ENCODE peak calls at places on chromosomes 12 and 14, in ten cellular contexts. One of them, this sample, is unnamed.

GRCh38 chr14:96181188-96181762 is 23.4 kb upstream of the BDKRB2 start:
- DNase-seq in body of pancreas: no peak
- DNase-seq in activated T-cell treated with anti-CD3 and anti-CD28 coated beads, Interleukin-2, amount 50 U/mL, for 1 hour: no peak
- DNase-seq in osteoblast: no peak
- DNase-seq in stimulated activated CD4-positive, alpha-beta T cell treated with anti-CD3 and anti-CD28 coated beads, Interleukin-4, amount 100 ng/mL, for 1 hour: no peak
- DNase-seq in iPS-NIHi11: no peak
- DNase-seq in NCI-H2081 treated with DMSO at 0.1 percent for 48 hours: no peak
- DNase-seq in central memory CD8-positive, alpha-beta T cell: no peak
- DNase-seq in PC-3: no peak
- DNase-seq in T-cell: no peak
- DNase-seq in this sample: no peak

GRCh38 chr12:125873031-125873430 is 807.8 kb downstream of the AACS start:
- DNase-seq in T-cell: no peak
- DNase-seq in central memory CD8-positive, alpha-beta T cell: no peak
- DNase-seq in activated T-cell treated with anti-CD3 and anti-CD28 coated beads, Interleukin-2, amount 50 U/mL, for 1 hour: no peak
- DNase-seq in stimulated activated CD4-positive, alpha-beta T cell treated with anti-CD3 and anti-CD28 coated beads, Interleukin-4, amount 100 ng/mL, for 1 hour: no peak
- DNase-seq in osteoblast: no peak
- DNase-seq in NCI-H2081 treated with DMSO at 0.1 percent for 48 hours: no peak
- DNase-seq in PC-3: no peak
- DNase-seq in body of pancreas: no peak
- DNase-seq in iPS-NIHi11: no peak
- DNase-seq in this sample: no peak

GRCh38 chr12:116282371-116283286 is 5.1 kb upstream of the MED13L start:
- DNase-seq in iPS-NIHi11: no peak
- DNase-seq in NCI-H2081 treated with DMSO at 0.1 percent for 48 hours: no peak
- DNase-seq in central memory CD8-positive, alpha-beta T cell: no peak
- DNase-seq in body of pancreas: no peak
- DNase-seq in osteoblast: peak; percentile 71
- DNase-seq in stimulated activated CD4-positive, alpha-beta T cell treated with anti-CD3 and anti-CD28 coated beads, Interleukin-4, amount 100 ng/mL, for 1 hour: no peak
- DNase-seq in T-cell: no peak
- DNase-seq in PC-3: no peak
- DNase-seq in activated T-cell treated with anti-CD3 and anti-CD28 coated beads, Interleukin-2, amount 50 U/mL, for 1 hour: no peak
- DNase-seq in this sample: no peak

GRCh38 chr12:109744026-109744425 is 30.4 kb downstream of the FAM222A start:
- DNase-seq in central memory CD8-positive, alpha-beta T cell: no peak
- DNase-seq in T-cell: no peak
- DNase-seq in PC-3: no peak
- DNase-seq in stimulated activated CD4-positive, alpha-beta T cell treated with anti-CD3 and anti-CD28 coated beads, Interleukin-4, amount 100 ng/mL, for 1 hour: no peak
- DNase-seq in NCI-H2081 treated with DMSO at 0.1 percent for 48 hours: no peak
- DNase-seq in iPS-NIHi11: no peak
- DNase-seq in body of pancreas: peak; percentile 4
- DNase-seq in activated T-cell treated with anti-CD3 and anti-CD28 coated beads, Interleukin-2, amount 50 U/mL, for 1 hour: no peak
- DNase-seq in osteoblast: peak; percentile 26
- DNase-seq in this sample: no peak

GRCh38 chr12:8081228-8081920 is 700 bp upstream of the NECAP1 start:
- DNase-seq in body of pancreas: peak; percentile 40
- DNase-seq in stimulated activated CD4-positive, alpha-beta T cell treated with anti-CD3 and anti-CD28 coated beads, Interleukin-4, amount 100 ng/mL, for 1 hour: peak; percentile 14
- DNase-seq in T-cell: peak; percentile 11
- DNase-seq in osteoblast: no peak
- DNase-seq in iPS-NIHi11: no peak
- DNase-seq in NCI-H2081 treated with DMSO at 0.1 percent for 48 hours: no peak
- DNase-seq in activated T-cell treated with anti-CD3 and anti-CD28 coated beads, Interleukin-2, amount 50 U/mL, for 1 hour: peak; percentile 48
- DNase-seq in PC-3: no peak
- DNase-seq in central memory CD8-positive, alpha-beta T cell: no peak
- DNase-seq in this sample: no peak

GRCh38 chr12:124506145-124506831 is 61.1 kb downstream of the NCOR2 start:
- DNase-seq in NCI-H2081 treated with DMSO at 0.1 percent for 48 hours: peak; percentile 31
- DNase-seq in iPS-NIHi11: no peak
- DNase-seq in osteoblast: no peak
- DNase-seq in T-cell: no peak
- DNase-seq in PC-3: peak; percentile 15
- DNase-seq in body of pancreas: peak; percentile 77
- DNase-seq in stimulated activated CD4-positive, alpha-beta T cell treated with anti-CD3 and anti-CD28 coated beads, Interleukin-4, amount 100 ng/mL, for 1 hour: no peak
- DNase-seq in activated T-cell treated with anti-CD3 and anti-CD28 coated beads, Interleukin-2, amount 50 U/mL, for 1 hour: no peak
- DNase-seq in central memory CD8-positive, alpha-beta T cell: no peak
- DNase-seq in this sample: no peak

GRCh38 chr12:127257366-127257935 is 1009.5 kb upstream of the TMEM132C start:
- DNase-seq in activated T-cell treated with anti-CD3 and anti-CD28 coated beads, Interleukin-2, amount 50 U/mL, for 1 hour: no peak
- DNase-seq in central memory CD8-positive, alpha-beta T cell: no peak
- DNase-seq in stimulated activated CD4-positive, alpha-beta T cell treated with anti-CD3 and anti-CD28 coated beads, Interleukin-4, amount 100 ng/mL, for 1 hour: no peak
- DNase-seq in osteoblast: no peak
- DNase-seq in iPS-NIHi11: no peak
- DNase-seq in body of pancreas: no peak
- DNase-seq in PC-3: peak; percentile 50
- DNase-seq in NCI-H2081 treated with DMSO at 0.1 percent for 48 hours: no peak
- DNase-seq in T-cell: no peak
- DNase-seq in this sample: no peak

GRCh38 chr14:93035917-93036651 is 79.6 kb downstream of the ITPK1 start:
- DNase-seq in iPS-NIHi11: no peak
- DNase-seq in T-cell: peak; percentile 15
- DNase-seq in osteoblast: peak; percentile 93
- DNase-seq in NCI-H2081 treated with DMSO at 0.1 percent for 48 hours: no peak
- DNase-seq in central memory CD8-positive, alpha-beta T cell: peak; percentile 34
- DNase-seq in activated T-cell treated with anti-CD3 and anti-CD28 coated beads, Interleukin-2, amount 50 U/mL, for 1 hour: no peak
- DNase-seq in stimulated activated CD4-positive, alpha-beta T cell treated with anti-CD3 and anti-CD28 coated beads, Interleukin-4, amount 100 ng/mL, for 1 hour: no peak
- DNase-seq in PC-3: peak; percentile 39
- DNase-seq in body of pancreas: peak; percentile 28
- DNase-seq in this sample: no peak

GRCh38 chr14:101049511-101049910 is 146.0 kb upstream of the RTL1 start:
- DNase-seq in PC-3: no peak
- DNase-seq in T-cell: no peak
- DNase-seq in iPS-NIHi11: no peak
- DNase-seq in activated T-cell treated with anti-CD3 and anti-CD28 coated beads, Interleukin-2, amount 50 U/mL, for 1 hour: no peak
- DNase-seq in stimulated activated CD4-positive, alpha-beta T cell treated with anti-CD3 and anti-CD28 coated beads, Interleukin-4, amount 100 ng/mL, for 1 hour: no peak
- DNase-seq in NCI-H2081 treated with DMSO at 0.1 percent for 48 hours: no peak
- DNase-seq in body of pancreas: no peak
- DNase-seq in osteoblast: no peak
- DNase-seq in central memory CD8-positive, alpha-beta T cell: no peak
- DNase-seq in this sample: no peak

GRCh38 chr12:112151766-112152541 is 26.6 kb downstream of the TRAFD1 start:
- DNase-seq in iPS-NIHi11: no peak
- DNase-seq in osteoblast: no peak
- DNase-seq in NCI-H2081 treated with DMSO at 0.1 percent for 48 hours: no peak
- DNase-seq in stimulated activated CD4-positive, alpha-beta T cell treated with anti-CD3 and anti-CD28 coated beads, Interleukin-4, amount 100 ng/mL, for 1 hour: no peak
- DNase-seq in activated T-cell treated with anti-CD3 and anti-CD28 coated beads, Interleukin-2, amount 50 U/mL, for 1 hour: no peak
- DNase-seq in PC-3: no peak
- DNase-seq in central memory CD8-positive, alpha-beta T cell: no peak
- DNase-seq in body of pancreas: no peak
- DNase-seq in T-cell: no peak
- DNase-seq in this sample: no peak

GRCh38 chr12:10285919-10286318 is 21.8 kb upstream of the KLRD1 start:
- DNase-seq in NCI-H2081 treated with DMSO at 0.1 percent for 48 hours: no peak
- DNase-seq in osteoblast: no peak
- DNase-seq in T-cell: no peak
- DNase-seq in PC-3: no peak
- DNase-seq in iPS-NIHi11: no peak
- DNase-seq in stimulated activated CD4-positive, alpha-beta T cell treated with anti-CD3 and anti-CD28 coated beads, Interleukin-4, amount 100 ng/mL, for 1 hour: no peak
- DNase-seq in activated T-cell treated with anti-CD3 and anti-CD28 coated beads, Interleukin-2, amount 50 U/mL, for 1 hour: no peak
- DNase-seq in central memory CD8-positive, alpha-beta T cell: no peak
- DNase-seq in body of pancreas: no peak
- DNase-seq in this sample: no peak

GRCh38 chr12:112170376-112170775 is 45.0 kb downstream of the TRAFD1 start:
- DNase-seq in T-cell: no peak
- DNase-seq in body of pancreas: no peak
- DNase-seq in PC-3: peak; percentile 44
- DNase-seq in iPS-NIHi11: peak; percentile 59
- DNase-seq in osteoblast: peak; percentile 96
- DNase-seq in NCI-H2081 treated with DMSO at 0.1 percent for 48 hours: no peak
- DNase-seq in activated T-cell treated with anti-CD3 and anti-CD28 coated beads, Interleukin-2, amount 50 U/mL, for 1 hour: peak; percentile 29
- DNase-seq in stimulated activated CD4-positive, alpha-beta T cell treated with anti-CD3 and anti-CD28 coated beads, Interleukin-4, amount 100 ng/mL, for 1 hour: peak; percentile 32
- DNase-seq in central memory CD8-positive, alpha-beta T cell: no peak
- DNase-seq in this sample: no peak

GRCh38 chr14:100608586-100609330 is 21.5 kb upstream of the BEGAIN start:
- DNase-seq in osteoblast: peak; percentile 55
- DNase-seq in activated T-cell treated with anti-CD3 and anti-CD28 coated beads, Interleukin-2, amount 50 U/mL, for 1 hour: peak; percentile 5
- DNase-seq in iPS-NIHi11: no peak
- DNase-seq in PC-3: no peak
- DNase-seq in body of pancreas: no peak
- DNase-seq in NCI-H2081 treated with DMSO at 0.1 percent for 48 hours: no peak
- DNase-seq in T-cell: no peak
- DNase-seq in stimulated activated CD4-positive, alpha-beta T cell treated with anti-CD3 and anti-CD28 coated beads, Interleukin-4, amount 100 ng/mL, for 1 hour: no peak
- DNase-seq in central memory CD8-positive, alpha-beta T cell: no peak
- DNase-seq in this sample: no peak

GRCh38 chr12:50764861-50765324 is 992 bp downstream of the ATF1 start:
- DNase-seq in activated T-cell treated with anti-CD3 and anti-CD28 coated beads, Interleukin-2, amount 50 U/mL, for 1 hour: no peak
- DNase-seq in stimulated activated CD4-positive, alpha-beta T cell treated with anti-CD3 and anti-CD28 coated beads, Interleukin-4, amount 100 ng/mL, for 1 hour: no peak
- DNase-seq in iPS-NIHi11: no peak
- DNase-seq in T-cell: peak; percentile 34
- DNase-seq in central memory CD8-positive, alpha-beta T cell: no peak
- DNase-seq in body of pancreas: peak; percentile 26
- DNase-seq in NCI-H2081 treated with DMSO at 0.1 percent for 48 hours: no peak
- DNase-seq in PC-3: peak; percentile 45
- DNase-seq in osteoblast: peak; percentile 78
- DNase-seq in this sample: no peak

GRCh38 chr14:72740504-72740961 is 153.4 kb downstream of the DPF3 start:
- DNase-seq in central memory CD8-positive, alpha-beta T cell: no peak
- DNase-seq in stimulated activated CD4-positive, alpha-beta T cell treated with anti-CD3 and anti-CD28 coated beads, Interleukin-4, amount 100 ng/mL, for 1 hour: no peak
- DNase-seq in osteoblast: peak; percentile 29
- DNase-seq in NCI-H2081 treated with DMSO at 0.1 percent for 48 hours: no peak
- DNase-seq in activated T-cell treated with anti-CD3 and anti-CD28 coated beads, Interleukin-2, amount 50 U/mL, for 1 hour: no peak
- DNase-seq in PC-3: no peak
- DNase-seq in iPS-NIHi11: no peak
- DNase-seq in T-cell: no peak
- DNase-seq in body of pancreas: no peak
- DNase-seq in this sample: no peak

GRCh38 chr12:71688961-71689570 is 3.2 kb downstream of the TMEM19 start:
- DNase-seq in iPS-NIHi11: no peak
- DNase-seq in T-cell: no peak
- DNase-seq in body of pancreas: no peak
- DNase-seq in activated T-cell treated with anti-CD3 and anti-CD28 coated beads, Interleukin-2, amount 50 U/mL, for 1 hour: no peak
- DNase-seq in central memory CD8-positive, alpha-beta T cell: no peak
- DNase-seq in NCI-H2081 treated with DMSO at 0.1 percent for 48 hours: no peak
- DNase-seq in osteoblast: no peak
- DNase-seq in PC-3: no peak
- DNase-seq in stimulated activated CD4-positive, alpha-beta T cell treated with anti-CD3 and anti-CD28 coated beads, Interleukin-4, amount 100 ng/mL, for 1 hour: no peak
- DNase-seq in this sample: no peak

GRCh38 chr12:26612203-26612602 is 220.8 kb downstream of the ITPR2 start:
- DNase-seq in activated T-cell treated with anti-CD3 and anti-CD28 coated beads, Interleukin-2, amount 50 U/mL, for 1 hour: no peak
- DNase-seq in osteoblast: no peak
- DNase-seq in central memory CD8-positive, alpha-beta T cell: no peak
- DNase-seq in body of pancreas: no peak
- DNase-seq in PC-3: no peak
- DNase-seq in T-cell: no peak
- DNase-seq in NCI-H2081 treated with DMSO at 0.1 percent for 48 hours: no peak
- DNase-seq in iPS-NIHi11: no peak
- DNase-seq in stimulated activated CD4-positive, alpha-beta T cell treated with anti-CD3 and anti-CD28 coated beads, Interleukin-4, amount 100 ng/mL, for 1 hour: no peak
- DNase-seq in this sample: no peak

GRCh38 chr12:67482751-67483661 is 165.5 kb upstream of the DYRK2 start:
- DNase-seq in T-cell: peak; percentile 90
- DNase-seq in stimulated activated CD4-positive, alpha-beta T cell treated with anti-CD3 and anti-CD28 coated beads, Interleukin-4, amount 100 ng/mL, for 1 hour: peak; percentile 48
- DNase-seq in iPS-NIHi11: no peak
- DNase-seq in central memory CD8-positive, alpha-beta T cell: peak; percentile 66
- DNase-seq in activated T-cell treated with anti-CD3 and anti-CD28 coated beads, Interleukin-2, amount 50 U/mL, for 1 hour: peak; percentile 69
- DNase-seq in body of pancreas: peak; percentile 66
- DNase-seq in osteoblast: peak; percentile 73
- DNase-seq in PC-3: peak; percentile 70
- DNase-seq in NCI-H2081 treated with DMSO at 0.1 percent for 48 hours: peak; percentile 11
- DNase-seq in this sample: no peak

GRCh38 chr14:83976223-83976770 is 1553.6 kb upstream of the FLRT2 start:
- DNase-seq in central memory CD8-positive, alpha-beta T cell: no peak
- DNase-seq in activated T-cell treated with anti-CD3 and anti-CD28 coated beads, Interleukin-2, amount 50 U/mL, for 1 hour: no peak
- DNase-seq in body of pancreas: no peak
- DNase-seq in NCI-H2081 treated with DMSO at 0.1 percent for 48 hours: no peak
- DNase-seq in osteoblast: no peak
- DNase-seq in iPS-NIHi11: no peak
- DNase-seq in stimulated activated CD4-positive, alpha-beta T cell treated with anti-CD3 and anti-CD28 coated beads, Interleukin-4, amount 100 ng/mL, for 1 hour: no peak
- DNase-seq in PC-3: no peak
- DNase-seq in T-cell: no peak
- DNase-seq in this sample: no peak

GRCh38 chr14:81637639-81638038 is 104.0 kb upstream of the SEL1L start:
- DNase-seq in osteoblast: no peak
- DNase-seq in activated T-cell treated with anti-CD3 and anti-CD28 coated beads, Interleukin-2, amount 50 U/mL, for 1 hour: no peak
- DNase-seq in stimulated activated CD4-positive, alpha-beta T cell treated with anti-CD3 and anti-CD28 coated beads, Interleukin-4, amount 100 ng/mL, for 1 hour: no peak
- DNase-seq in NCI-H2081 treated with DMSO at 0.1 percent for 48 hours: no peak
- DNase-seq in central memory CD8-positive, alpha-beta T cell: no peak
- DNase-seq in PC-3: no peak
- DNase-seq in T-cell: no peak
- DNase-seq in iPS-NIHi11: no peak
- DNase-seq in body of pancreas: no peak
- DNase-seq in this sample: no peak